ENCODE peak calls at places on chromosome 16, in ten cellular contexts. G is cardiac fibroblast, H is H9, L is OCI-LY7, F is uterus, V is heart right ventricle, Z is GM13977, W is omental fat pad, N is fibroblast of pulmonary artery, J is RWPE1. P is an unnamed sample.

GRCh38 chr16:3101018-3101840 is 2.1 kb upstream of the ZSCAN10 start:
- DNase-seq in G (peak; percentile 37), H (peak; percentile 74), L (peak; percentile 84), F (no peak), V (no peak), Z (peak; percentile 65), W (no peak), N (peak; percentile 40), J (peak; percentile 31), P (no peak)

GRCh38 chr16:77613115-77613514 is 109.2 kb upstream of the NUDT7 start:
- DNase-seq in G (no peak), H (no peak), L (no peak), F (no peak), V (no peak), Z (no peak), W (no peak), N (no peak), J (no peak), P (no peak)

GRCh38 chr16:29729116-29729521 is 16.7 kb downstream of the C16orf54 start:
- DNase-seq in G (peak; percentile 72), H (no peak), L (peak; percentile 45), F (no peak), V (peak; percentile 14), Z (no peak), W (no peak), N (peak; percentile 66), J (peak; percentile 60), P (no peak)

GRCh38 chr16:30351586-30352419 is 3.3 kb downstream of the CD2BP2 start:
- DNase-seq in G (peak; percentile 97), H (no peak), L (peak; percentile 36), F (peak; percentile 86), V (peak; percentile 81), Z (no peak), W (peak; percentile 62), N (peak; percentile 97), J (no peak), P (peak; percentile 84)

GRCh38 chr16:21166561-21166961 is 8.1 kb downstream of the LDAF1 start:
- DNase-seq in G (no peak), H (no peak), L (no peak), F (no peak), V (no peak), Z (no peak), W (no peak), N (peak; percentile 31), J (no peak), P (no peak)

GRCh38 chr16:53209489-53209888 is 154.7 kb downstream of the CHD9 start:
- DNase-seq in G (no peak), H (no peak), L (peak; percentile 19), F (no peak), V (no peak), Z (no peak), W (no peak), N (no peak), J (no peak), P (no peak)

GRCh38 chr16:86809458-86809955 is 231.2 kb downstream of the FOXL1 start:
- DNase-seq in G (peak; percentile 28), H (no peak), L (no peak), F (no peak), V (no peak), Z (no peak), W (no peak), N (peak; percentile 41), J (peak; percentile 80), P (peak; percentile 4)

GRCh38 chr16:78310990-78311561 is 211.6 kb downstream of the WWOX start:
- DNase-seq in G (no peak), H (peak; percentile 53), L (no peak), F (no peak), V (no peak), Z (no peak), W (no peak), N (no peak), J (no peak), P (no peak)

GRCh38 chr16:65679785-65680184 is 557.9 kb upstream of the CDH11 start:
- DNase-seq in G (no peak), H (no peak), L (peak; percentile 11), F (no peak), V (no peak), Z (no peak), W (no peak), N (no peak), J (no peak), P (no peak)

GRCh38 chr16:56319391-56319790 is 106.0 kb downstream of the AMFR start:
- DNase-seq in G (no peak), H (no peak), L (no peak), F (no peak), V (no peak), Z (no peak), W (no peak), N (no peak), J (no peak), P (no peak)

GRCh38 chr16:54545890-54546476 is 259.4 kb upstream of the IRX3 start:
- DNase-seq in G (no peak), H (no peak), L (no peak), F (no peak), V (no peak), Z (no peak), W (no peak), N (no peak), J (no peak), P (no peak)

GRCh38 chr16:12257926-12258561 is 281.5 kb downstream of the SNX29 start:
- DNase-seq in G (no peak), H (peak; percentile 57), L (peak; percentile 85), F (no peak), V (no peak), Z (no peak), W (no peak), N (no peak), J (no peak), P (no peak)

GRCh38 chr16:68228652-68229051 is 7.3 kb downstream of the ESRP2 start:
- DNase-seq in G (no peak), H (no peak), L (no peak), F (no peak), V (no peak), Z (no peak), W (no peak), N (no peak), J (no peak), P (no peak)

GRCh38 chr16:12145918-12146317 is 169.4 kb downstream of the SNX29 start:
- DNase-seq in G (peak; percentile 32), H (no peak), L (peak; percentile 87), F (no peak), V (no peak), Z (no peak), W (no peak), N (no peak), J (no peak), P (no peak)

GRCh38 chr16:57802635-57803412 is 533 bp upstream of the KIFC3 start:
- DNase-seq in G (no peak), H (peak; percentile 67), L (no peak), F (no peak), V (no peak), Z (no peak), W (no peak), N (peak; percentile 46), J (no peak), P (no peak)

GRCh38 chr16:57800213-57801097 is 1.8 kb downstream of the KIFC3 start:
- DNase-seq in G (no peak), H (no peak), L (no peak), F (no peak), V (no peak), Z (no peak), W (no peak), N (no peak), J (no peak), P (no peak)

GRCh38 chr16:57801856-57802634 is at the start of gene KIFC3:
- DNase-seq in G (peak; percentile 83), H (peak; percentile 49), L (peak; percentile 12), F (peak; percentile 88), V (peak; percentile 91), Z (peak; percentile 71), W (peak; percentile 67), N (peak; percentile 77), J (peak; percentile 68), P (no peak)

GRCh38 chr16:57799619-57800212 is 2.6 kb downstream of the KIFC3 start:
- DNase-seq in G (no peak), H (no peak), L (no peak), F (no peak), V (no peak), Z (no peak), W (no peak), N (no peak), J (no peak), P (no peak)

DNA sequence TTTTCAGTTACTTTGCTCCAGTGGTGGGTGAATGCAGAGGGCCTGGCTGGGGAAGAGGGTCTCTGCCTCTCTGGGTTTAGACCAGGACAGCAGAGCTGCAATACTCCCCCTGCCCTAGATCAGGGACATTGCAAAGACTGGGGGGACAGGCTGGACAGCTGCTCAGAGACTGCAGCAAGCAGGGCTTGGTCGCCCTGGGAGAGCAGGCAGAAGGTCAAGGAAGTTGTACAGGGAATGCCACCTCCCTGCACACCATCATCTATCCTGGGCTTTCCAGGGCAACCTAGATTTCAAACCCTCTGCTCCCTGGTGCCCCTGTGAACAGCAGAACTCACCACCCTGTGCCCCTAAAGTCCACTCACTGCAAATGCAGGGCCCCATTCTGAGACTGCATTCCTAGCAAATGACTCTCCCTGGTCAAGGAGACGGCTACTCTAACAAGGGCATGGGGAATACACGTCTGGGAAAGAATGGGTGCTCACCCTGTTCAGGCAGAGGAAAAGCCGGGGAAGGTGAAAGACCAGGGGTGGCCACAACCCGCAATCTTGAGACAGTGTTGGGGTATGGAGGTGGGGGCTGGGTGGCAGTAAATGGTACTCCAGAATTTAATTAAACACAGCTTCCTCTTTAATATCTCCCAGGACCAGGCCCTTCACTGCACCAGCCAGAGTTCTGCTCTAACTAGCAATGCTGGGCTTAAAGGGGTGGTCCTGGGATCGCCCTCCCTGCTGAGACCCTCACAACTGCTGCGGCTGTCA is 1.0 kb downstream of the KIFC3 start:
- DNase-seq in G (peak; percentile 70), H (no peak), L (no peak), F (no peak), V (no peak), Z (peak; percentile 38), W (no peak), N (peak; percentile 69), J (peak; percentile 69), P (no peak)
- TF ChIP-seq CTCF in G (no peak), H (peak; percentile 12), L (no peak), F (no peak), V (no peak), Z (no peak), W (no peak), N (no peak), J (no peak), P (no peak)

GRCh38 chr16:26247063-26247462 is 555.3 kb downstream of the HS3ST4 start:
- DNase-seq in G (no peak), H (no peak), L (no peak), F (no peak), V (no peak), Z (no peak), W (no peak), N (no peak), J (no peak), P (no peak)
- TF ChIP-seq CTCF in G (no peak), H (no peak), L (no peak), F (no peak), V (no peak), Z (no peak), W (no peak), N (no peak), J (no peak), P (no peak)

GRCh38 chr16:592518-593306 is 2.8 kb downstream of the RAB40C start:
- DNase-seq in G (peak; percentile 44), H (no peak), L (no peak), F (no peak), V (no peak), Z (no peak), W (no peak), N (peak; percentile 47), J (peak; percentile 87), P (no peak)
- TF ChIP-seq CTCF in G (no peak), H (no peak), L (no peak), F (no peak), V (no peak), Z (no peak), W (no peak), N (no peak), J (peak; percentile 90), P (no peak)

GRCh38 chr16:64307431-64307830 is 814.4 kb downstream of the CDH11 start:
- DNase-seq in G (no peak), H (no peak), L (no peak), F (no peak), V (no peak), Z (no peak), W (no peak), N (no peak), J (no peak), P (no peak)
- TF ChIP-seq CTCF in G (no peak), H (no peak), L (no peak), F (no peak), V (no peak), Z (no peak), W (no peak), N (no peak), J (no peak), P (no peak)